ENCODE peak calls at places on chromosomes 6 and 20, in eight cellular contexts. N is PC-3, J is colonic mucosa, P is GM12865, D is IMR-90, T is fibroblast of pulmonary artery, E is upper lobe of right lung, O is upper lobe of left lung. R is an unnamed sample.

GRCh38 chr6:71289039-71289801 is 609 bp downstream of the OGFRL1 start:
- DNase-seq in N (peak; percentile 10), J (peak; percentile 37), P (peak; percentile 62), D (no peak), T (no peak), E (peak; percentile 79), O (peak; percentile 91), R (peak; percentile 54)

GRCh38 chr6:144119376-144119775 is 24.0 kb upstream of the SF3B5 start:
- DNase-seq in N (no peak), J (no peak), P (no peak), D (no peak), T (no peak), E (no peak), O (peak; percentile 15), R (no peak)

GRCh38 chr6:56649053-56649769 is 6.5 kb upstream of the DST start:
- DNase-seq in N (peak; percentile 44), J (no peak), P (no peak), D (no peak), T (peak; percentile 54), E (no peak), O (no peak), R (no peak)

GRCh38 chr20:17683218-17684076 is 1.4 kb upstream of the RRBP1 start:
- DNase-seq in N (no peak), J (no peak), P (no peak), D (no peak), T (no peak), E (no peak), O (no peak), R (no peak)

GRCh38 chr6:119347466-119348307 is 1.9 kb downstream of the MAN1A1 start:
- DNase-seq in N (peak; percentile 38), J (peak; percentile 73), P (peak; percentile 78), D (peak; percentile 23), T (no peak), E (peak; percentile 74), O (no peak), R (no peak)

GRCh38 chr6:39137235-39137634 is 22.2 kb upstream of the SAYSD1 start:
- DNase-seq in N (peak; percentile 66), J (peak; percentile 37), P (peak; percentile 44), D (peak; percentile 41), T (peak; percentile 56), E (no peak), O (no peak), R (peak; percentile 71)

GRCh38 chr6:35087361-35088280 is 53.5 kb downstream of the TCP11 start:
- DNase-seq in N (no peak), J (no peak), P (no peak), D (no peak), T (no peak), E (peak; percentile 59), O (no peak), R (no peak)

GRCh38 chr6:21171801-21172200 is 421.8 kb upstream of the SOX4 start:
- DNase-seq in N (peak; percentile 15), J (no peak), P (no peak), D (no peak), T (peak; percentile 11), E (no peak), O (no peak), R (no peak)

GRCh38 chr6:74979065-74979766 is 226.6 kb downstream of the COL12A1 start:
- DNase-seq in N (peak; percentile 43), J (no peak), P (no peak), D (no peak), T (peak; percentile 27), E (no peak), O (no peak), R (no peak)

GRCh38 chr6:34061348-34061747 is 84.5 kb downstream of the GRM4 start:
- DNase-seq in N (no peak), J (no peak), P (no peak), D (no peak), T (no peak), E (no peak), O (no peak), R (no peak)

GRCh38 chr6:43993881-43994523 is 133.2 kb downstream of the MRPL14 start:
- DNase-seq in N (peak; percentile 55), J (no peak), P (peak; percentile 12), D (no peak), T (no peak), E (peak; percentile 60), O (no peak), R (no peak)

GRCh38 chr20:51334609-51335008 is 207.9 kb downstream of the NFATC2 start:
- DNase-seq in N (no peak), J (no peak), P (no peak), D (no peak), T (no peak), E (no peak), O (no peak), R (no peak)

DNA sequence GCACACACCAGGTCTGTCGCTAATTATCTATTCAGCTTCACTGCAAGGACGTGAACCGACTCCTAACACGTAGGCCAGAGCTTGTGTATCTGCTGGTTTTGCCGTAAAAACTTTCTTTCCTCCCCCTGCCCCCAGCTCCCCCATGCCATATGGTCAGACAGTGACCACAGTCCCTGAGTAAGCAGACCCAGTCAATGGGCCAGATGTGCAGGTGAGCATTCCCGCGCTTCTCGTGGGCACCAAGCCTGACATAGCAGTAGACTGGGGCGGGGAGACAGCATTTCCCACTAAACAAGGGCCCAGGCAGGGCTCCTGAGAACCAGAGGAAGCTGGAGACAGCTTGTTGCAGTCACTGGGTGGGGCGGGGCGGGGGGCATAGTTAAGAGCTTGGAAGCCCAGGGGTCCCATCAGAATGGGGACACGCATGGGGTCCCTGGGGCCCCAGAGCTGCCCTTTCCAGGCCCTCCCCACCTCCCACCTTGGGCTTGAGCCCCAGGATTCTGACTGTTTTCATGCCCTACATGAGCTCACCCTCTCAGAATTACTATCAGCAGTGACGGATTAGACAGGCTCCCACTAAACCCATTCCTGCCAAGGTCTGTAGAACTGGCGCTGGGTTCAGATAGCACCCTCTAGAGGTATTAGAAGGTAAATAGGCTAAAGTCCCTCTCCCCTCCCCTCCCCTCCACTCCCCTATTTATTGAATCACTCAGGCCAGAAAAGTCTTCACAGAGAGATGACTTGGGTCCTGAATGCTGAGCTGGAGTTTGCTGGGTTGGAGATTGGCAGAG is 51.8 kb downstream of the CDH26 start:
- DNase-seq in N (peak; percentile 31), J (no peak), P (no peak), D (no peak), T (no peak), E (no peak), O (peak; percentile 6), R (no peak)
- TF ChIP-seq CTCF in N (peak; percentile 52), J (no peak), P (peak; percentile 21), D (no peak), T (no peak), E (no peak), O (no peak), R (no peak)

GRCh38 chr6:125784365-125784764 is 6.4 kb upstream of the NCOA7 start:
- DNase-seq in N (peak; percentile 62), J (no peak), P (no peak), D (peak; percentile 66), T (peak; percentile 68), E (no peak), O (no peak), R (no peak)

GRCh38 chr6:125779924-125780539 is 10.7 kb upstream of the NCOA7 start:
- DNase-seq in N (peak; percentile 94), J (peak; percentile 87), P (peak; percentile 92), D (peak; percentile 92), T (peak; percentile 96), E (peak; percentile 89), O (peak; percentile 94), R (peak; percentile 52)

GRCh38 chr6:125780540-125781306 is 10.0 kb upstream of the NCOA7 start:
- DNase-seq in N (peak; percentile 58), J (peak; percentile 67), P (peak; percentile 80), D (peak; percentile 78), T (peak; percentile 90), E (peak; percentile 74), O (peak; percentile 72), R (no peak)

GRCh38 chr6:125781307-125781868 is 9.4 kb upstream of the NCOA7 start:
- DNase-seq in N (peak; percentile 31), J (no peak), P (peak; percentile 80), D (peak; percentile 47), T (peak; percentile 46), E (no peak), O (no peak), R (no peak)
- TF ChIP-seq CTCF in N (peak; percentile 46), J (no peak), P (no peak), D (peak; percentile 33), T (no peak), E (peak; percentile 17), O (no peak), R (no peak)

GRCh38 chr6:82182756-82183155 is 64.8 kb downstream of the IBTK start:
- DNase-seq in N (no peak), J (no peak), P (peak; percentile 9), D (peak; percentile 70), T (peak; percentile 49), E (no peak), O (no peak), R (no peak)

GRCh38 chr6:82178759-82179112 is 68.8 kb downstream of the IBTK start:
- DNase-seq in N (no peak), J (no peak), P (no peak), D (peak; percentile 25), T (no peak), E (no peak), O (no peak), R (no peak)

GRCh38 chr6:82179415-82179814 is 68.1 kb downstream of the IBTK start:
- DNase-seq in N (no peak), J (no peak), P (no peak), D (peak; percentile 3), T (no peak), E (no peak), O (no peak), R (no peak)

GRCh38 chr6:82176616-82177015 is 70.9 kb downstream of the IBTK start:
- DNase-seq in N (no peak), J (no peak), P (no peak), D (no peak), T (peak; percentile 31), E (no peak), O (no peak), R (no peak)

DNA sequence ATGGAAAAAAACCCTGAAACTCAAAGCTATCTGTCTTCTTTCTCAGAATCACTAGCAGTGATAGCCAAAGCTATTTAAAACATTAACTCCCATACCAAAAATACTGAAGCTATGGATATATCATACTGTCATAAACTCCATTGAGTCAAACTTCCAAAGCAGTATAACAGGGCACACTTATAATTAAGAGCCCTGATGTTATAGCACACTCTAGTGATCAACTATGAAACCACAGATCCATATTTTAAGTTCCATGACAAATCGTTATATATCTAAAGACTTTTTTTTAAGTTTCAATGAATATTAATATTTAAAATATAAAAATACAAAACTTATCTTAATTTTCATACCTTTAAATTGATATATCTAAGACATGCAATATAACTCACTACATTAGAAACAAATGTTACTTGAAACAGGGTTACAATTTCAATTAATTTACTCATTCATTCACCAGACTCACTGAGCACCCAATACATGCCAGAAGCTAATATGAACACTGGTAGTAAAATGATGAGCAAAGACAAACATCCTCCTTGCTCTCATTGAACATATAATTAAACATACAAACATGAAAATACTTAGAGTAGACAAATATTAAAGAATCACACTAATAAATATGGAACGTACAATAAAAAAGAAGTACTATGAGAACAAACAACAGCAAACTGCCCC is 69.3 kb downstream of the IBTK start:
- DNase-seq in N (peak; percentile 41), J (no peak), P (no peak), D (peak; percentile 55), T (peak; percentile 73), E (no peak), O (no peak), R (no peak)
- TF ChIP-seq CTCF in N (peak; percentile 55), J (peak; percentile 28), P (peak; percentile 6), D (peak; percentile 64), T (peak; percentile 65), E (peak; percentile 40), O (no peak), R (peak; percentile 26)

GRCh38 chr20:61173267-61173666 is 78.8 kb upstream of the CDH4 start:
- DNase-seq in N (no peak), J (no peak), P (no peak), D (no peak), T (no peak), E (no peak), O (no peak), R (no peak)
- TF ChIP-seq CTCF in N (no peak), J (no peak), P (no peak), D (no peak), T (no peak), E (no peak), O (no peak), R (no peak)